ENCODE peak calls at places on chromosomes 16 and 17, in nine cellular contexts. One of them, this sample, is unnamed.

GRCh38 chr17:36940313-36941264 is 3.3 kb downstream of the LHX1 start:
- DNase-seq in ovary: no peak
- DNase-seq in sigmoid colon: no peak
- DNase-seq in stomach: no peak
- DNase-seq in upper lobe of left lung: peak
- DNase-seq in transverse colon: no peak
- DNase-seq in suprapubic skin: no peak
- DNase-seq in K562: no peak
- DNase-seq in tibial nerve: no peak
- DNase-seq in this sample: no peak

GRCh38 chr17:41624208-41625101 is at the start of gene KRT17:
- DNase-seq in ovary: no peak
- DNase-seq in sigmoid colon: peak
- DNase-seq in stomach: no peak
- DNase-seq in upper lobe of left lung: no peak
- DNase-seq in transverse colon: no peak
- DNase-seq in suprapubic skin: no peak
- DNase-seq in K562: peak
- DNase-seq in tibial nerve: no peak
- DNase-seq in this sample: no peak

GRCh38 chr16:55955439-55955838 is 80.3 kb upstream of the CES5A start:
- DNase-seq in ovary: no peak
- DNase-seq in sigmoid colon: no peak
- DNase-seq in stomach: no peak
- DNase-seq in upper lobe of left lung: no peak
- DNase-seq in transverse colon: no peak
- DNase-seq in suprapubic skin: no peak
- DNase-seq in K562: no peak
- DNase-seq in tibial nerve: no peak
- DNase-seq in this sample: no peak

GRCh38 chr16:64865037-64865696 is 256.7 kb downstream of the CDH11 start:
- DNase-seq in ovary: no peak
- DNase-seq in sigmoid colon: no peak
- DNase-seq in stomach: no peak
- DNase-seq in upper lobe of left lung: no peak
- DNase-seq in transverse colon: no peak
- DNase-seq in suprapubic skin: no peak
- DNase-seq in K562: no peak
- DNase-seq in tibial nerve: no peak
- DNase-seq in this sample: no peak

GRCh38 chr17:8057691-8058114 is 18.8 kb downstream of the ALOX15B start:
- DNase-seq in ovary: no peak
- DNase-seq in sigmoid colon: peak
- DNase-seq in stomach: peak
- DNase-seq in upper lobe of left lung: no peak
- DNase-seq in transverse colon: no peak
- DNase-seq in suprapubic skin: peak
- DNase-seq in K562: peak
- DNase-seq in tibial nerve: no peak
- DNase-seq in this sample: peak

GRCh38 chr17:28008526-28008925 is 34.0 kb upstream of the NLK start:
- DNase-seq in ovary: no peak
- DNase-seq in sigmoid colon: no peak
- DNase-seq in stomach: peak
- DNase-seq in upper lobe of left lung: no peak
- DNase-seq in transverse colon: peak
- DNase-seq in suprapubic skin: no peak
- DNase-seq in K562: peak
- DNase-seq in tibial nerve: no peak
- DNase-seq in this sample: peak

GRCh38 chr17:45740553-45741330 is 43.4 kb upstream of the CRHR1 start:
- DNase-seq in ovary: no peak
- DNase-seq in sigmoid colon: peak
- DNase-seq in stomach: no peak
- DNase-seq in upper lobe of left lung: no peak
- DNase-seq in transverse colon: no peak
- DNase-seq in suprapubic skin: no peak
- DNase-seq in K562: peak
- DNase-seq in tibial nerve: no peak
- DNase-seq in this sample: peak

GRCh38 chr17:79026345-79027273 is 2.6 kb downstream of the C1QTNF1 start:
- DNase-seq in ovary: peak
- DNase-seq in sigmoid colon: peak
- DNase-seq in stomach: peak
- DNase-seq in upper lobe of left lung: no peak
- DNase-seq in transverse colon: peak
- DNase-seq in suprapubic skin: peak
- DNase-seq in K562: no peak
- DNase-seq in tibial nerve: peak
- DNase-seq in this sample: peak

GRCh38 chr17:49588726-49589555 is 13.3 kb downstream of the NXPH3 start:
- DNase-seq in ovary: no peak
- DNase-seq in sigmoid colon: peak
- DNase-seq in stomach: no peak
- DNase-seq in upper lobe of left lung: no peak
- DNase-seq in transverse colon: no peak
- DNase-seq in suprapubic skin: no peak
- DNase-seq in K562: no peak
- DNase-seq in tibial nerve: no peak
- DNase-seq in this sample: no peak

GRCh38 chr17:52027620-52028019 is 130.9 kb downstream of the CA10 start:
- DNase-seq in ovary: no peak
- DNase-seq in sigmoid colon: no peak
- DNase-seq in stomach: no peak
- DNase-seq in upper lobe of left lung: no peak
- DNase-seq in transverse colon: no peak
- DNase-seq in suprapubic skin: no peak
- DNase-seq in K562: no peak
- DNase-seq in tibial nerve: no peak
- DNase-seq in this sample: peak

GRCh38 chr16:30786115-30786935 is 680 bp downstream of the ZNF629 start:
- DNase-seq in ovary: peak
- DNase-seq in sigmoid colon: no peak
- DNase-seq in stomach: peak
- DNase-seq in upper lobe of left lung: peak
- DNase-seq in transverse colon: peak
- DNase-seq in suprapubic skin: no peak
- DNase-seq in K562: peak
- DNase-seq in tibial nerve: no peak
- DNase-seq in this sample: peak

GRCh38 chr17:54968954-54969400 is 412 bp downstream of the STXBP4 start:
- DNase-seq in ovary: no peak
- DNase-seq in sigmoid colon: peak
- DNase-seq in stomach: no peak
- DNase-seq in upper lobe of left lung: no peak
- DNase-seq in transverse colon: peak
- DNase-seq in suprapubic skin: no peak
- DNase-seq in K562: no peak
- DNase-seq in tibial nerve: no peak
- DNase-seq in this sample: no peak

GRCh38 chr16:576823-577201 is 7.0 kb downstream of the PIGQ start:
- DNase-seq in ovary: no peak
- DNase-seq in sigmoid colon: no peak
- DNase-seq in stomach: no peak
- DNase-seq in upper lobe of left lung: peak
- DNase-seq in transverse colon: no peak
- DNase-seq in suprapubic skin: no peak
- DNase-seq in K562: peak
- DNase-seq in tibial nerve: no peak
- DNase-seq in this sample: no peak

GRCh38 chr16:66287916-66288315 is 78.6 kb upstream of the CDH5 start:
- DNase-seq in ovary: no peak
- DNase-seq in sigmoid colon: peak
- DNase-seq in stomach: no peak
- DNase-seq in upper lobe of left lung: no peak
- DNase-seq in transverse colon: no peak
- DNase-seq in suprapubic skin: peak
- DNase-seq in K562: no peak
- DNase-seq in tibial nerve: no peak
- DNase-seq in this sample: no peak

GRCh38 chr17:18101828-18102227 is 6.7 kb upstream of the MYO15A start:
- DNase-seq in ovary: no peak
- DNase-seq in sigmoid colon: no peak
- DNase-seq in stomach: no peak
- DNase-seq in upper lobe of left lung: no peak
- DNase-seq in transverse colon: no peak
- DNase-seq in suprapubic skin: no peak
- DNase-seq in K562: no peak
- DNase-seq in tibial nerve: no peak
- DNase-seq in this sample: no peak

GRCh38 chr16:88548985-88549384 is 21.2 kb upstream of the ZC3H18 start:
- DNase-seq in ovary: no peak
- DNase-seq in sigmoid colon: no peak
- DNase-seq in stomach: no peak
- DNase-seq in upper lobe of left lung: no peak
- DNase-seq in transverse colon: no peak
- DNase-seq in suprapubic skin: no peak
- DNase-seq in K562: no peak
- DNase-seq in tibial nerve: no peak
- DNase-seq in this sample: no peak

GRCh38 chr16:57818377-57819055 is 16.2 kb upstream of the KIFC3 start:
- DNase-seq in ovary: no peak
- DNase-seq in sigmoid colon: no peak
- DNase-seq in stomach: peak
- DNase-seq in upper lobe of left lung: no peak
- DNase-seq in transverse colon: no peak
- DNase-seq in suprapubic skin: no peak
- DNase-seq in K562: no peak
- DNase-seq in tibial nerve: no peak
- DNase-seq in this sample: no peak

GRCh38 chr17:8904686-8905085 is 37.2 kb upstream of the PIK3R6 start:
- DNase-seq in ovary: no peak
- DNase-seq in sigmoid colon: no peak
- DNase-seq in stomach: no peak
- DNase-seq in upper lobe of left lung: no peak
- DNase-seq in transverse colon: no peak
- DNase-seq in suprapubic skin: no peak
- DNase-seq in K562: no peak
- DNase-seq in tibial nerve: no peak
- DNase-seq in this sample: no peak

GRCh38 chr16:715448-716249 is 731 bp downstream of the METRN start:
- DNase-seq in ovary: no peak
- DNase-seq in sigmoid colon: no peak
- DNase-seq in stomach: no peak
- DNase-seq in upper lobe of left lung: peak
- DNase-seq in transverse colon: no peak
- DNase-seq in suprapubic skin: no peak
- DNase-seq in K562: peak
- DNase-seq in tibial nerve: no peak
- DNase-seq in this sample: peak

GRCh38 chr17:22517716-22518115 is 825.4 kb downstream of the KCNJ18 start:
- DNase-seq in ovary: no peak
- DNase-seq in sigmoid colon: no peak
- DNase-seq in stomach: no peak
- DNase-seq in upper lobe of left lung: peak
- DNase-seq in transverse colon: no peak
- DNase-seq in suprapubic skin: no peak
- DNase-seq in K562: peak
- DNase-seq in tibial nerve: no peak
- DNase-seq in this sample: peak
- TF ChIP-seq EP300 in ovary: no peak
- TF ChIP-seq EP300 in sigmoid colon: no peak
- TF ChIP-seq EP300 in stomach: no peak
- TF ChIP-seq EP300 in upper lobe of left lung: no peak
- TF ChIP-seq EP300 in transverse colon: no peak
- TF ChIP-seq EP300 in suprapubic skin: no peak
- TF ChIP-seq EP300 in K562: no peak
- TF ChIP-seq EP300 in tibial nerve: no peak
- TF ChIP-seq EP300 in this sample: no peak

GRCh38 chr16:85416267-85417109 is 196.6 kb upstream of the GSE1 start:
- DNase-seq in ovary: peak
- DNase-seq in sigmoid colon: peak
- DNase-seq in stomach: peak
- DNase-seq in upper lobe of left lung: peak
- DNase-seq in transverse colon: peak
- DNase-seq in suprapubic skin: no peak
- DNase-seq in K562: peak
- DNase-seq in tibial nerve: no peak
- DNase-seq in this sample: peak
- TF ChIP-seq EP300 in ovary: no peak
- TF ChIP-seq EP300 in sigmoid colon: no peak
- TF ChIP-seq EP300 in stomach: no peak
- TF ChIP-seq EP300 in upper lobe of left lung: no peak
- TF ChIP-seq EP300 in transverse colon: no peak
- TF ChIP-seq EP300 in suprapubic skin: no peak
- TF ChIP-seq EP300 in K562: no peak
- TF ChIP-seq EP300 in tibial nerve: no peak
- TF ChIP-seq EP300 in this sample: no peak

GRCh38 chr16:53982631-53983042 is 278.7 kb downstream of the FTO start:
- DNase-seq in ovary: no peak
- DNase-seq in sigmoid colon: no peak
- DNase-seq in stomach: no peak
- DNase-seq in upper lobe of left lung: no peak
- DNase-seq in transverse colon: no peak
- DNase-seq in suprapubic skin: no peak
- DNase-seq in K562: no peak
- DNase-seq in tibial nerve: no peak
- DNase-seq in this sample: no peak
- TF ChIP-seq EP300 in ovary: no peak
- TF ChIP-seq EP300 in sigmoid colon: no peak
- TF ChIP-seq EP300 in stomach: no peak
- TF ChIP-seq EP300 in upper lobe of left lung: no peak
- TF ChIP-seq EP300 in transverse colon: no peak
- TF ChIP-seq EP300 in suprapubic skin: no peak
- TF ChIP-seq EP300 in K562: no peak
- TF ChIP-seq EP300 in tibial nerve: no peak
- TF ChIP-seq EP300 in this sample: no peak

GRCh38 chr16:53511084-53511402 is 8.0 kb upstream of the AKTIP start:
- DNase-seq in ovary: no peak
- DNase-seq in sigmoid colon: no peak
- DNase-seq in stomach: no peak
- DNase-seq in upper lobe of left lung: no peak
- DNase-seq in transverse colon: no peak
- DNase-seq in suprapubic skin: peak
- DNase-seq in K562: no peak
- DNase-seq in tibial nerve: no peak
- DNase-seq in this sample: no peak

GRCh38 chr16:53511403-53512280 is 8.6 kb upstream of the AKTIP start:
- DNase-seq in ovary: no peak
- DNase-seq in sigmoid colon: no peak
- DNase-seq in stomach: no peak
- DNase-seq in upper lobe of left lung: no peak
- DNase-seq in transverse colon: no peak
- DNase-seq in suprapubic skin: peak
- DNase-seq in K562: no peak
- DNase-seq in tibial nerve: no peak
- DNase-seq in this sample: no peak

GRCh38 chr16:53509906-53510703 is 7.1 kb upstream of the AKTIP start:
- DNase-seq in ovary: peak
- DNase-seq in sigmoid colon: peak
- DNase-seq in stomach: peak
- DNase-seq in upper lobe of left lung: peak
- DNase-seq in transverse colon: peak
- DNase-seq in suprapubic skin: peak
- DNase-seq in K562: peak
- DNase-seq in tibial nerve: peak
- DNase-seq in this sample: peak

GRCh38 chr16:53507464-53508180 is 4.6 kb upstream of the AKTIP start:
- DNase-seq in ovary: no peak
- DNase-seq in sigmoid colon: no peak
- DNase-seq in stomach: no peak
- DNase-seq in upper lobe of left lung: no peak
- DNase-seq in transverse colon: no peak
- DNase-seq in suprapubic skin: no peak
- DNase-seq in K562: no peak
- DNase-seq in tibial nerve: no peak
- DNase-seq in this sample: no peak

GRCh38 chr16:53510704-53511070 is 7.7 kb upstream of the AKTIP start:
- DNase-seq in ovary: no peak
- DNase-seq in sigmoid colon: no peak
- DNase-seq in stomach: no peak
- DNase-seq in upper lobe of left lung: no peak
- DNase-seq in transverse colon: no peak
- DNase-seq in suprapubic skin: no peak
- DNase-seq in K562: no peak
- DNase-seq in tibial nerve: no peak
- DNase-seq in this sample: no peak
- TF ChIP-seq EP300 in ovary: no peak
- TF ChIP-seq EP300 in sigmoid colon: no peak
- TF ChIP-seq EP300 in stomach: no peak
- TF ChIP-seq EP300 in upper lobe of left lung: no peak
- TF ChIP-seq EP300 in transverse colon: no peak
- TF ChIP-seq EP300 in suprapubic skin: no peak
- TF ChIP-seq EP300 in K562: no peak
- TF ChIP-seq EP300 in tibial nerve: no peak
- TF ChIP-seq EP300 in this sample: no peak